ENCODE peak calls at places on chromosomes 3 and 15, in six cellular contexts. T is T-helper 17 cell, Q is NCI-H524 treated with DMSO at 0.1 percent for 48 hours, V is thoracic aorta, H is NCI-H1417, O is stromal cell of bone marrow. M is an unnamed sample.

GRCh38 chr3:64501298-64501906 is 186.4 kb downstream of the ADAMTS9 start:
- DNase-seq in H (no peak), O (no peak), V (no peak), T (no peak), Q (no peak), M (no peak)

GRCh38 chr3:52051444-52051843 is 4.9 kb downstream of the DUSP7 start:
- DNase-seq in T (no peak), O (no peak), Q (no peak), H (no peak), V (no peak), M (no peak)

GRCh38 chr3:82157952-82158351 is 396.5 kb upstream of the GBE1 start:
- DNase-seq in Q (no peak), O (peak; percentile 74), T (no peak), H (no peak), V (no peak), M (no peak)

GRCh38 chr3:95037927-95038326 is 975.1 kb downstream of the NSUN3 start:
- DNase-seq in Q (no peak), V (no peak), T (no peak), O (no peak), H (no peak), M (no peak)

GRCh38 chr15:51992953-51993352 is 21.4 kb upstream of the LEO1 start:
- DNase-seq in Q (no peak), T (no peak), O (no peak), H (no peak), V (no peak), M (no peak)

GRCh38 chr15:57253082-57253481 is 123.2 kb upstream of the CGNL1 start:
- DNase-seq in O (no peak), V (no peak), Q (no peak), T (no peak), H (no peak), M (no peak)

GRCh38 chr3:101867521-101867920 is 18.2 kb downstream of the NFKBIZ start:
- DNase-seq in O (no peak), H (no peak), T (no peak), V (no peak), Q (no peak), M (no peak)

GRCh38 chr3:10848261-10848660 is 32.2 kb downstream of the SLC6A11 start:
- DNase-seq in V (no peak), O (no peak), T (no peak), H (no peak), Q (no peak), M (no peak)

GRCh38 chr15:93056836-93057235 is 32.2 kb downstream of the RGMA start:
- DNase-seq in V (no peak), Q (no peak), O (no peak), H (no peak), T (no peak), M (no peak)

GRCh38 chr15:70140543-70141375 is 43.0 kb upstream of the TLE3 start:
- DNase-seq in O (no peak), T (peak; percentile 30), H (no peak), Q (no peak), V (no peak), M (no peak)

GRCh38 chr3:37941608-37942540 is 48.7 kb upstream of the VILL start:
- DNase-seq in Q (peak; percentile 75), V (no peak), T (no peak), H (no peak), O (no peak), M (no peak)

M was measured in activated T-helper 1 cell treated with anti-CD3 and anti-CD28 coated beads, Interleukin-2, amount 50 U/mL, for 16 hours.